ENCODE peak calls at places on chromosomes 2 and 18, in eight cellular contexts. One of them, this sample, is unnamed.

GRCh38 chr18:7954229-7954628 is 387.1 kb downstream of the PTPRM start:
- DNase-seq in body of pancreas: no peak
- DNase-seq in right cardiac atrium: no peak
- DNase-seq in GM12878: no peak
- DNase-seq in ascending aorta: no peak
- DNase-seq in dorsolateral prefrontal cortex: no peak
- DNase-seq in psoas muscle: no peak
- DNase-seq in BE2C: no peak
- DNase-seq in this sample: no peak

GRCh38 chr2:210028178-210028577 is 25.7 kb downstream of the RPE start:
- DNase-seq in body of pancreas: no peak
- DNase-seq in right cardiac atrium: no peak
- DNase-seq in dorsolateral prefrontal cortex: no peak
- DNase-seq in GM12878: no peak
- DNase-seq in BE2C: no peak
- DNase-seq in ascending aorta: no peak
- DNase-seq in psoas muscle: no peak
- DNase-seq in this sample: no peak

GRCh38 chr2:67898605-67899004 is 164.2 kb downstream of the C1D start:
- DNase-seq in body of pancreas: no peak
- DNase-seq in right cardiac atrium: no peak
- DNase-seq in ascending aorta: no peak
- DNase-seq in dorsolateral prefrontal cortex: no peak
- DNase-seq in GM12878: no peak
- DNase-seq in psoas muscle: no peak
- DNase-seq in BE2C: no peak
- DNase-seq in this sample: no peak

GRCh38 chr18:80166725-80167124 is 57.7 kb downstream of the ADNP2 start:
- DNase-seq in body of pancreas: no peak
- DNase-seq in BE2C: no peak
- DNase-seq in psoas muscle: no peak
- DNase-seq in right cardiac atrium: no peak
- DNase-seq in ascending aorta: no peak
- DNase-seq in GM12878: no peak
- DNase-seq in dorsolateral prefrontal cortex: no peak
- DNase-seq in this sample: no peak

GRCh38 chr2:96552284-96553175 is 16.0 kb downstream of the ARID5A start:
- DNase-seq in psoas muscle: no peak
- DNase-seq in BE2C: no peak
- DNase-seq in dorsolateral prefrontal cortex: no peak
- DNase-seq in body of pancreas: no peak
- DNase-seq in right cardiac atrium: no peak
- DNase-seq in ascending aorta: no peak
- DNase-seq in GM12878: no peak
- DNase-seq in this sample: no peak

GRCh38 chr2:37324786-37325624 is at the start of gene PRKD3:
- DNase-seq in ascending aorta: no peak
- DNase-seq in psoas muscle: peak; percentile 77
- DNase-seq in dorsolateral prefrontal cortex: no peak
- DNase-seq in right cardiac atrium: no peak
- DNase-seq in GM12878: no peak
- DNase-seq in body of pancreas: no peak
- DNase-seq in BE2C: no peak
- DNase-seq in this sample: no peak

GRCh38 chr2:201798252-201798918 is 8.0 kb upstream of the CDK15 start:
- DNase-seq in dorsolateral prefrontal cortex: no peak
- DNase-seq in BE2C: no peak
- DNase-seq in right cardiac atrium: no peak
- DNase-seq in ascending aorta: no peak
- DNase-seq in GM12878: no peak
- DNase-seq in body of pancreas: no peak
- DNase-seq in psoas muscle: no peak
- DNase-seq in this sample: peak; percentile 81

GRCh38 chr2:157077753-157078152 is 179.8 kb upstream of the GALNT5 start:
- DNase-seq in dorsolateral prefrontal cortex: no peak
- DNase-seq in body of pancreas: no peak
- DNase-seq in right cardiac atrium: no peak
- DNase-seq in ascending aorta: no peak
- DNase-seq in psoas muscle: no peak
- DNase-seq in BE2C: no peak
- DNase-seq in GM12878: no peak
- DNase-seq in this sample: no peak

GRCh38 chr2:88057437-88057844 is 1.9 kb upstream of the KRCC1 start:
- DNase-seq in right cardiac atrium: no peak
- DNase-seq in BE2C: no peak
- DNase-seq in dorsolateral prefrontal cortex: no peak
- DNase-seq in body of pancreas: no peak
- DNase-seq in GM12878: no peak
- DNase-seq in psoas muscle: no peak
- DNase-seq in ascending aorta: no peak
- DNase-seq in this sample: no peak

GRCh38 chr18:42929857-42930256 is 185.6 kb downstream of the RIT2 start:
- DNase-seq in BE2C: no peak
- DNase-seq in dorsolateral prefrontal cortex: no peak
- DNase-seq in body of pancreas: no peak
- DNase-seq in right cardiac atrium: no peak
- DNase-seq in GM12878: no peak
- DNase-seq in ascending aorta: no peak
- DNase-seq in psoas muscle: no peak
- DNase-seq in this sample: no peak

GRCh38 chr18:35603528-35603927 is 22.0 kb downstream of the GALNT1 start:
- DNase-seq in dorsolateral prefrontal cortex: no peak
- DNase-seq in GM12878: no peak
- DNase-seq in psoas muscle: no peak
- DNase-seq in BE2C: no peak
- DNase-seq in body of pancreas: no peak
- DNase-seq in right cardiac atrium: no peak
- DNase-seq in ascending aorta: no peak
- DNase-seq in this sample: no peak

GRCh38 chr2:177970670-177971454 is 101.7 kb downstream of the PDE11A start:
- DNase-seq in GM12878: no peak
- DNase-seq in psoas muscle: no peak
- DNase-seq in right cardiac atrium: no peak
- DNase-seq in dorsolateral prefrontal cortex: no peak
- DNase-seq in BE2C: no peak
- DNase-seq in body of pancreas: peak; percentile 16
- DNase-seq in ascending aorta: no peak
- DNase-seq in this sample: no peak

GRCh38 chr18:45448871-45449270 is 166.4 kb upstream of the SLC14A2 start:
- DNase-seq in GM12878: no peak
- DNase-seq in ascending aorta: no peak
- DNase-seq in dorsolateral prefrontal cortex: peak; percentile 28
- DNase-seq in body of pancreas: no peak
- DNase-seq in BE2C: no peak
- DNase-seq in psoas muscle: no peak
- DNase-seq in right cardiac atrium: no peak
- DNase-seq in this sample: no peak

GRCh38 chr2:212990697-212991096 is 160.7 kb downstream of the IKZF2 start:
- DNase-seq in GM12878: no peak
- DNase-seq in psoas muscle: no peak
- DNase-seq in BE2C: no peak
- DNase-seq in right cardiac atrium: no peak
- DNase-seq in body of pancreas: no peak
- DNase-seq in ascending aorta: no peak
- DNase-seq in dorsolateral prefrontal cortex: no peak
- DNase-seq in this sample: no peak

GRCh38 chr18:13823707-13824395 is at the start of gene MC5R:
- DNase-seq in right cardiac atrium: peak; percentile 72
- DNase-seq in dorsolateral prefrontal cortex: peak; percentile 71
- DNase-seq in GM12878: no peak
- DNase-seq in body of pancreas: peak; percentile 70
- DNase-seq in BE2C: peak; percentile 65
- DNase-seq in ascending aorta: no peak
- DNase-seq in psoas muscle: peak; percentile 81
- DNase-seq in this sample: no peak

GRCh38 chr2:238163494-238164198 is 4.9 kb downstream of the ERFE start:
- DNase-seq in BE2C: no peak
- DNase-seq in psoas muscle: no peak
- DNase-seq in dorsolateral prefrontal cortex: peak; percentile 57
- DNase-seq in body of pancreas: no peak
- DNase-seq in GM12878: no peak
- DNase-seq in ascending aorta: peak; percentile 7
- DNase-seq in right cardiac atrium: no peak
- DNase-seq in this sample: no peak

GRCh38 chr18:35620765-35621164 is 39.2 kb downstream of the GALNT1 start:
- DNase-seq in dorsolateral prefrontal cortex: no peak
- DNase-seq in BE2C: no peak
- DNase-seq in right cardiac atrium: peak; percentile 14
- DNase-seq in body of pancreas: peak; percentile 5
- DNase-seq in GM12878: no peak
- DNase-seq in ascending aorta: no peak
- DNase-seq in psoas muscle: no peak
- DNase-seq in this sample: no peak

GRCh38 chr2:43399515-43400245 is 173.3 kb upstream of the ZFP36L2 start:
- DNase-seq in GM12878: no peak
- DNase-seq in dorsolateral prefrontal cortex: no peak
- DNase-seq in psoas muscle: no peak
- DNase-seq in BE2C: no peak
- DNase-seq in right cardiac atrium: no peak
- DNase-seq in ascending aorta: no peak
- DNase-seq in body of pancreas: no peak
- DNase-seq in this sample: peak; percentile 78

GRCh38 chr2:237885171-237885930 is 25.9 kb downstream of the RAMP1 start:
- DNase-seq in GM12878: no peak
- DNase-seq in psoas muscle: no peak
- DNase-seq in BE2C: no peak
- DNase-seq in body of pancreas: no peak
- DNase-seq in ascending aorta: no peak
- DNase-seq in right cardiac atrium: no peak
- DNase-seq in dorsolateral prefrontal cortex: no peak
- DNase-seq in this sample: no peak

GRCh38 chr2:54430649-54431048 is 25.5 kb upstream of the SPTBN1 start:
- DNase-seq in right cardiac atrium: peak; percentile 33
- DNase-seq in dorsolateral prefrontal cortex: no peak
- DNase-seq in psoas muscle: no peak
- DNase-seq in ascending aorta: no peak
- DNase-seq in GM12878: no peak
- DNase-seq in BE2C: no peak
- DNase-seq in body of pancreas: no peak
- DNase-seq in this sample: no peak

GRCh38 chr2:174403628-174404027 is 8.1 kb downstream of the SCRN3 start:
- DNase-seq in right cardiac atrium: no peak
- DNase-seq in dorsolateral prefrontal cortex: no peak
- DNase-seq in GM12878: no peak
- DNase-seq in body of pancreas: no peak
- DNase-seq in psoas muscle: no peak
- DNase-seq in BE2C: no peak
- DNase-seq in ascending aorta: no peak
- DNase-seq in this sample: no peak

GRCh38 chr2:105924932-105925331 is 180.2 kb downstream of the NCK2 start:
- DNase-seq in right cardiac atrium: no peak
- DNase-seq in BE2C: no peak
- DNase-seq in psoas muscle: no peak
- DNase-seq in GM12878: no peak
- DNase-seq in dorsolateral prefrontal cortex: no peak
- DNase-seq in body of pancreas: no peak
- DNase-seq in ascending aorta: no peak
- DNase-seq in this sample: no peak

GRCh38 chr2:19059076-19059475 is 299.3 kb downstream of the OSR1 start:
- DNase-seq in dorsolateral prefrontal cortex: no peak
- DNase-seq in BE2C: no peak
- DNase-seq in ascending aorta: no peak
- DNase-seq in body of pancreas: peak; percentile 12
- DNase-seq in GM12878: no peak
- DNase-seq in right cardiac atrium: no peak
- DNase-seq in psoas muscle: no peak
- DNase-seq in this sample: no peak

GRCh38 chr2:47272905-47273758 is 118.0 kb upstream of the STPG4 start:
- DNase-seq in right cardiac atrium: no peak
- DNase-seq in dorsolateral prefrontal cortex: no peak
- DNase-seq in body of pancreas: no peak
- DNase-seq in psoas muscle: no peak
- DNase-seq in BE2C: no peak
- DNase-seq in GM12878: no peak
- DNase-seq in ascending aorta: no peak
- DNase-seq in this sample: no peak
- H3K4me3 ChIP-seq in right cardiac atrium: peak overlapping the region; percentile 26
- H3K4me3 ChIP-seq in dorsolateral prefrontal cortex: peak overlapping the region; percentile 54
- H3K4me3 ChIP-seq in body of pancreas: no peak overlapping the region
- H3K4me3 ChIP-seq in psoas muscle: peak overlapping the region; percentile 49
- H3K4me3 ChIP-seq in BE2C: peak overlapping the region; percentile 56
- H3K4me3 ChIP-seq in GM12878: peak overlapping the region; percentile 71
- H3K4me3 ChIP-seq in ascending aorta: peak overlapping the region; percentile 40
- H3K4me3 ChIP-seq in this sample: no peak overlapping the region

GRCh38 chr2:20557226-20557625 is 93.7 kb downstream of the HS1BP3 start:
- DNase-seq in ascending aorta: no peak
- DNase-seq in GM12878: no peak
- DNase-seq in body of pancreas: no peak
- DNase-seq in BE2C: no peak
- DNase-seq in dorsolateral prefrontal cortex: no peak
- DNase-seq in right cardiac atrium: no peak
- DNase-seq in psoas muscle: no peak
- DNase-seq in this sample: no peak
- H3K27me3 ChIP-seq in ascending aorta: no peaks in the 10 kb centered on the region
- H3K27me3 ChIP-seq in GM12878: no peaks in the 10 kb centered on the region
- H3K27me3 ChIP-seq in body of pancreas: no peaks in the 10 kb centered on the region
- H3K27me3 ChIP-seq in BE2C: no peaks in the 10 kb centered on the region
- H3K27me3 ChIP-seq in dorsolateral prefrontal cortex: no peaks in the 10 kb centered on the region
- H3K27me3 ChIP-seq in right cardiac atrium: no peaks in the 10 kb centered on the region
- H3K27me3 ChIP-seq in psoas muscle: no peaks in the 10 kb centered on the region
- H3K27me3 ChIP-seq in this sample: peaks cover 7% of the 10 kb centered on the region

GRCh38 chr18:22293417-22293816 is 124.0 kb downstream of the GATA6 start:
- DNase-seq in body of pancreas: no peak
- DNase-seq in psoas muscle: no peak
- DNase-seq in BE2C: no peak
- DNase-seq in dorsolateral prefrontal cortex: no peak
- DNase-seq in GM12878: no peak
- DNase-seq in right cardiac atrium: no peak
- DNase-seq in ascending aorta: no peak
- DNase-seq in this sample: no peak
- H3K4me3 ChIP-seq in body of pancreas: no peak overlapping the region
- H3K4me3 ChIP-seq in psoas muscle: no peak overlapping the region
- H3K4me3 ChIP-seq in BE2C: no peak overlapping the region
- H3K4me3 ChIP-seq in dorsolateral prefrontal cortex: no peak overlapping the region
- H3K4me3 ChIP-seq in GM12878: no peak overlapping the region
- H3K4me3 ChIP-seq in right cardiac atrium: no peak overlapping the region
- H3K4me3 ChIP-seq in ascending aorta: no peak overlapping the region
- H3K4me3 ChIP-seq in this sample: no peak overlapping the region

DNA sequence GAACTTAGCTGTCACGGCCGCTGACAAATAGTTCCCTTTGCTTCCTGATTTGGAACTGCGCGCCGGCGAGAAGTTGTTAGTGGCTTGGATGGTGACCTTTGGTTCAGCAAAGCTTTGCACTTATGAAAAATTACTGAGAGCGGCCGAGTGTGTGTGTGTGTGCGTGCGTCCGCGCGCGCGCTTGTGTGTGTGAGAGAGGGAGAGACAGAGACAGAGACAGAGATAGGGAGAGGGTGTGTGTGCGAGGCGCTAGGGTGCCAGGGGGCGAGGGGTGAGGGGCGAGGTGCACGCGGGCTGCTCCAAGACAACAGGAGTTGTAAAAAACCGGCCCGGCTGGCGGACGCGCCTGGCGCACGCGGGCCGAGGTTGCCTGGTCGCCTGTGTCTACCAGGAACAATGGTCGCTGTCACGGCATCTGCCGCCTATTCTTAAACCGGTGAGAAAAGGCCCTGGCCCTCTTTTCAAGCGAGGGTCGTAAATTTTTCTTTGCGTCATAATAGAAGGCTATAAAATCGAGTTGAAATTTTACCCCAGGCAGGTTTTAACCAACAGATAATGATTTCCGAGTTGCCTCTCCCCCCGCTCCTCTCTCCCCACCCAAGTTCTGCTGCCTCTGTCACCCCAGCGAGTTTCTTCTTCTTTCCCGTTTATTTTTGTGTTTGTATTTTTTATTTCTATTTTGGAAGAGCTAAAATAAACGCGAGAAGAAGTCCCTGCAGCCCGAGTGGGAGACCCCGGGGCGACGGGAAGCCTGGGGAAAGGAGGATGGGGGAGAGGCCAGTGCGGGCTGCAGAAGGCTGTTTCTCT is 595 bp downstream of the HOXD3 start:
- DNase-seq in ascending aorta: no peak
- DNase-seq in psoas muscle: no peak
- DNase-seq in BE2C: peak; percentile 71
- DNase-seq in right cardiac atrium: no peak
- DNase-seq in body of pancreas: no peak
- DNase-seq in GM12878: no peak
- DNase-seq in dorsolateral prefrontal cortex: no peak
- DNase-seq in this sample: no peak
- H3K27me3 ChIP-seq in ascending aorta: peaks cover 19% of the 10 kb centered on the region
- H3K27me3 ChIP-seq in psoas muscle: no peaks in the 10 kb centered on the region
- H3K27me3 ChIP-seq in BE2C: no peaks in the 10 kb centered on the region
- H3K27me3 ChIP-seq in right cardiac atrium: no peaks in the 10 kb centered on the region
- H3K27me3 ChIP-seq in body of pancreas: peaks cover 59% of the 10 kb centered on the region
- H3K27me3 ChIP-seq in GM12878: peaks cover 33% of the 10 kb centered on the region
- H3K27me3 ChIP-seq in dorsolateral prefrontal cortex: peaks cover 100% of the 10 kb centered on the region
- H3K27me3 ChIP-seq in this sample: peaks cover 92% of the 10 kb centered on the region

This sample was measured in AG04450.